ENCODE peak calls at places on chromosomes 13 and 19, in seven cellular contexts. V is posterior vena cava; B is Peyer's patch; H is hypothalamus; U is activated naive CD4-positive, alpha-beta T cell treated with anti-CD3 and anti-CD28 coated beads for 36 hours; E is fibroblast of lung; Z is NCI-H1048. G is an unnamed sample.

GRCh38 chr13:19586904-19587634 is 25.7 kb upstream of the TPTE2 start:
- DNase-seq in Z (no peak), H (no peak), B (no peak), E (peak), V (no peak), U (peak), G (peak)

GRCh38 chr13:71864094-71864980 is 2.7 kb downstream of the DACH1 start:
- DNase-seq in E (peak), H (no peak), Z (no peak), V (peak), B (peak), U (peak), G (peak)

GRCh38 chr13:94346261-94347019 is 133.0 kb downstream of the DCT start:
- DNase-seq in Z (no peak), U (peak), E (no peak), H (no peak), V (no peak), B (no peak), G (no peak)

GRCh38 chr13:28494861-28495585 is at the start of gene FLT1:
- DNase-seq in V (peak), E (no peak), U (peak), Z (no peak), B (no peak), H (no peak), G (peak)

GRCh38 chr13:47932953-47933687 is 68.0 kb downstream of the SUCLA2 start:
- DNase-seq in V (no peak), H (no peak), Z (no peak), B (no peak), U (no peak), E (peak), G (no peak)

GRCh38 chr19:41821003-41821735 is 23.3 kb downstream of the LYPD4 start:
- DNase-seq in V (no peak), E (peak), H (no peak), Z (no peak), U (peak), B (no peak), G (peak)

GRCh38 chr13:112703935-112704633 is 14.2 kb downstream of the ATP11A start:
- DNase-seq in H (no peak), U (peak), Z (no peak), B (peak), E (no peak), V (peak), G (no peak)

GRCh38 chr13:51858433-51859247 is 3.1 kb upstream of the CCDC70 start:
- DNase-seq in B (no peak), Z (no peak), U (no peak), H (no peak), V (no peak), E (no peak), G (no peak)

GRCh38 chr13:101231751-101232428 is 184.4 kb downstream of the NALCN start:
- DNase-seq in B (no peak), H (no peak), Z (no peak), U (no peak), E (no peak), V (no peak), G (no peak)

GRCh38 chr19:13492128-13492527 is 14.2 kb downstream of the CACNA1A start:
- DNase-seq in B (no peak), H (no peak), U (no peak), Z (no peak), E (peak), V (no peak), G (no peak)

GRCh38 chr13:93862259-93862658 is 617.2 kb downstream of the DCT start:
- DNase-seq in U (no peak), B (no peak), V (no peak), Z (no peak), E (no peak), H (no peak), G (no peak)

GRCh38 chr13:32031025-32031814 is at the start of gene FRY:
- DNase-seq in H (peak), U (peak), Z (no peak), B (peak), V (peak), E (peak), G (peak)

GRCh38 chr19:53553865-53554791 is 16.2 kb downstream of the ZNF331 start:
- DNase-seq in B (peak), E (peak), V (peak), H (peak), U (peak), Z (no peak), G (peak)